ENCODE peak calls at places on chromosomes 4 and X, in nine cellular contexts. W is A549, V is thoracic aorta, D is neural crest cell, M is left lung, Q is HepG2, K is suprapubic skin, S is cardiac fibroblast, E is heart right ventricle. F is an unnamed sample.

GRCh38 chr4:9781343-9782135 is at the start of gene DRD5:
- DNase-seq in Q (no peak), E (no peak), V (no peak), S (no peak), D (peak), K (no peak), M (no peak), W (no peak), F (no peak)

GRCh38 chr4:88706574-88706973 is 8.9 kb upstream of the NAP1L5 start:
- DNase-seq in E (peak), D (no peak), Q (peak), W (peak), K (no peak), V (no peak), M (no peak), S (peak), F (peak)

GRCh38 chr4:108168672-108169562 is at the start of gene LEF1:
- DNase-seq in Q (no peak), M (no peak), S (peak), E (peak), V (no peak), W (no peak), D (peak), K (no peak), F (no peak)

GRCh38 chrX:134735015-134735414 is 76.7 kb upstream of the PLAC1 start:
- DNase-seq in W (no peak), Q (no peak), M (no peak), S (no peak), V (no peak), E (no peak), K (no peak), D (no peak), F (no peak)

GRCh38 chrX:103797691-103798090 is 21.1 kb downstream of the PLP1 start:
- DNase-seq in K (no peak), M (no peak), Q (no peak), W (no peak), E (no peak), D (no peak), V (no peak), S (no peak), F (no peak)

GRCh38 chrX:132266583-132267355 is 47.5 kb upstream of the RAP2C start:
- DNase-seq in M (no peak), S (peak), V (no peak), Q (no peak), D (no peak), K (no peak), E (no peak), W (no peak), F (peak)

GRCh38 chrX:9355739-9356138 is 109.1 kb upstream of the TBL1X start:
- DNase-seq in K (no peak), D (no peak), E (no peak), S (no peak), W (no peak), V (no peak), Q (no peak), M (no peak), F (no peak)

GRCh38 chrX:138492371-138492770 is 219.1 kb downstream of the FGF13 start:
- DNase-seq in Q (no peak), W (no peak), D (no peak), V (no peak), M (no peak), S (no peak), K (no peak), E (no peak), F (no peak)

GRCh38 chrX:37759878-37760418 is 19.9 kb upstream of the CYBB start:
- DNase-seq in Q (no peak), M (no peak), D (no peak), E (no peak), V (no peak), K (no peak), W (no peak), S (no peak), F (no peak)

GRCh38 chr4:1008840-1009646 is 2.4 kb upstream of the FGFRL1 start:
- DNase-seq in D (no peak), K (no peak), W (no peak), S (no peak), M (peak), E (peak), V (no peak), Q (no peak), F (no peak)

GRCh38 chr4:55447826-55448225 is 52.1 kb downstream of the TMEM165 start:
- DNase-seq in K (no peak), M (no peak), V (no peak), W (no peak), D (no peak), E (no peak), S (peak), Q (no peak), F (no peak)

GRCh38 chrX:70924294-70924693 is 6.6 kb downstream of the SLC7A3 start:
- DNase-seq in S (no peak), W (no peak), D (no peak), K (no peak), M (no peak), V (no peak), Q (no peak), E (no peak), F (no peak)

GRCh38 chr4:128308986-128309385 is 21.4 kb upstream of the PGRMC2 start:
- DNase-seq in E (no peak), Q (no peak), M (no peak), K (no peak), D (no peak), W (no peak), V (no peak), S (peak), F (no peak)

GRCh38 chr4:105780176-105780575 is 71.6 kb downstream of the GSTCD start:
- DNase-seq in M (no peak), S (peak), E (no peak), V (no peak), D (no peak), K (no peak), W (no peak), Q (no peak), F (no peak)

GRCh38 chr4:139769355-139769754 is 103.7 kb downstream of the MGST2 start:
- DNase-seq in E (no peak), V (no peak), S (no peak), D (no peak), W (no peak), Q (no peak), M (no peak), K (no peak), F (no peak)

GRCh38 chrX:19746919-19747671 is 140.3 kb downstream of the SH3KBP1 start:
- DNase-seq in Q (peak), K (no peak), E (no peak), S (no peak), M (no peak), D (no peak), V (no peak), W (no peak), F (no peak)

GRCh38 chr4:104726002-104726401 is 231.3 kb upstream of the CXXC4 start:
- DNase-seq in S (no peak), K (no peak), V (no peak), D (no peak), W (no peak), M (no peak), E (no peak), Q (peak), F (no peak)

GRCh38 chrX:107629533-107629909 is 1.2 kb downstream of the PRPS1 start:
- DNase-seq in V (no peak), M (no peak), D (no peak), W (peak), Q (peak), E (no peak), S (peak), K (no peak), F (no peak)

GRCh38 chr4:112523764-112524505 is 8.0 kb upstream of the NEUROG2 start:
- DNase-seq in D (peak), S (peak), K (no peak), E (peak), Q (peak), V (no peak), M (peak), W (peak), F (no peak)

GRCh38 chr4:100547541-100548208 is 29.9 kb upstream of the EMCN start:
- DNase-seq in K (no peak), V (no peak), D (no peak), Q (peak), S (no peak), M (no peak), W (no peak), E (no peak), F (no peak)

GRCh38 chr4:138707746-138708145 is 307.8 kb upstream of the NOCT start:
- DNase-seq in W (no peak), V (no peak), Q (no peak), K (no peak), S (no peak), M (no peak), D (no peak), E (no peak), F (no peak)

GRCh38 chr4:74933562-74934015 is 673 bp downstream of the PARM1 start:
- DNase-seq in M (no peak), K (no peak), V (no peak), Q (no peak), D (no peak), W (no peak), E (peak), S (no peak), F (no peak)

GRCh38 chr4:186957952-186958555 is 234.4 kb upstream of the FAT1 start:
- DNase-seq in K (no peak), E (no peak), M (no peak), W (no peak), Q (no peak), S (no peak), D (no peak), V (no peak), F (no peak)

GRCh38 chrX:147476008-147476407 is 435.7 kb upstream of the FMR1 start:
- DNase-seq in E (no peak), M (no peak), D (peak), Q (peak), S (no peak), W (no peak), V (no peak), K (no peak), F (no peak)

GRCh38 chrX:45811307-45811706 is 610.6 kb upstream of the DIPK2B start:
- DNase-seq in Q (no peak), W (no peak), V (no peak), S (no peak), M (no peak), E (no peak), K (no peak), D (no peak), F (no peak)
- TF ChIP-seq CTCF in Q (no peak), W (no peak), V (no peak), S (no peak), M (no peak), E (no peak), K (no peak), D (no peak), F (no peak)

DNA sequence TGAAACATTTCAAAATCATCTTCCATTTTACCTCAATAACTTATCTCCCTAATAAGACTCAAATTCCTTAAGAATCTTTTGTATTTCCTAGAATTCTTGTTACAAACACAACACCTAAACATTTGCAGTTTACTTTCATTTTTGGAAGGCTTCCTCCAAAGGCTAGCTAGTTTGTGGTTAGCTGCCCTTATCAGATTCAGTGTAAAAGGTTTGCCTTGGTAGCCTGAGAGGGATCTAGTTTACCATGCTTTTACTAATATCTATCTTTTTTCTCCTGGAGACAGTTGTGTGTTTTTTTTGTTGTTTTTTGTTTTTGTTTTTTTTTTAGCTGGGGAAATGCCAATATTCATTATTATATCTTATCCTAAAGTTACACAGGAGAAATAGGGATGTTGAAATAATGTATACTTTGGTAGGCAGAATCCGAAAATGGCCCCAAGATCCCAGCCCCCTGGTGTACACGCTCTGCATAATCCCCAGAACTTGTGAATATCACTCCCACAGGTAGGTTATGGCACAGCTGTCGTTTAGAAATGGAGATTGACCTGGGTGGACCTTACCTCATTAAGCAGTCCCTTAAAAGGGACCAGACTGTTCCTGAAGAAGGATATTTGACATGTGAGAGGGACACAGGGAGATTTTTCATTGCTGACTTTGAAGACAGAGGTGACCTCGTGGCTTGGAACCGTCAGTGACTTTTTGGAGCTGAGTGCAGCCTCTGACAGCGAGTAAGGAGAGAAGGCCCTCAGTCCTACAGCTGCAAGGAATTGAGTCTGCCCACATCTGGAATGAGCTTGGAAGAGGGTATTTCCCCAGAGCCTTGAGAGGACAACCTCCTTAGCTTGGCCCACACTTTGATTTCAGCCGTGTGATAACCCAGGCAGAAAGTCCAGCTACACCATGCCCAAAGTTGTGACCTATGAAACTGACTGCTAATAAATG is 33.4 kb downstream of the SEPTIN11 start:
- DNase-seq in M (no peak), K (no peak), S (peak), V (no peak), W (peak), Q (peak), D (no peak), E (no peak), F (no peak)
- TF ChIP-seq CTCF in M (no peak), K (no peak), S (peak), V (no peak), W (no peak), Q (no peak), D (peak), E (no peak), F (peak)

GRCh38 chr4:101597204-101597603 is 193.3 kb upstream of the BANK1 start:
- DNase-seq in D (no peak), E (no peak), W (no peak), M (no peak), K (no peak), S (peak), Q (no peak), V (no peak), F (no peak)

GRCh38 chr4:101594588-101594987 is 195.9 kb upstream of the BANK1 start:
- DNase-seq in D (no peak), V (no peak), Q (no peak), W (no peak), K (no peak), M (no peak), S (no peak), E (no peak), F (no peak)

GRCh38 chr4:101599620-101600019 is 190.9 kb upstream of the BANK1 start:
- DNase-seq in Q (no peak), K (no peak), S (peak), W (no peak), V (no peak), M (no peak), E (no peak), D (no peak), F (no peak)

GRCh38 chr4:101596786-101597185 is 193.7 kb upstream of the BANK1 start:
- DNase-seq in S (no peak), W (no peak), Q (no peak), D (no peak), E (no peak), M (no peak), V (no peak), K (no peak), F (no peak)

DNA sequence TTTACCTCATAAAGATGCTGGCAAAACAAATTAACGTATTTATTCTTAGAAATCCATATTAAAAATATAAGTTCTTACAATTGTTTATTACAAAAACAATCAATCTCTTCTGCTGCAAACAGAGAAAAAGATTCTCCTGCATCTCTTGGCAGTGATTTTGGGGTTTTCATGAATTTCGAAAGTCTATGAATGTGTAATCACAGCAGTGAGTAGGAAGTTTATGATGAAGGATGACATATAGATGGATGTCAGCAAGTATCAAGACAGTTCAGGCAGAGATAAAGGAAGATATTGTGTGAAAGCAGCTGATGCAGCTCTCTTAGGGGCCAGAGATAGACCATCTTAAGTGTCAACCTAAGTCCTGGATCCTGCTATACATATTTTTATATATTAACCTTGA is 196.9 kb upstream of the BANK1 start:
- DNase-seq in K (no peak), W (no peak), D (no peak), E (no peak), S (no peak), V (no peak), M (no peak), Q (no peak), F (no peak)
- TF ChIP-seq CTCF in K (no peak), W (no peak), D (no peak), E (no peak), S (no peak), V (no peak), M (no peak), Q (no peak), F (no peak)

DNA sequence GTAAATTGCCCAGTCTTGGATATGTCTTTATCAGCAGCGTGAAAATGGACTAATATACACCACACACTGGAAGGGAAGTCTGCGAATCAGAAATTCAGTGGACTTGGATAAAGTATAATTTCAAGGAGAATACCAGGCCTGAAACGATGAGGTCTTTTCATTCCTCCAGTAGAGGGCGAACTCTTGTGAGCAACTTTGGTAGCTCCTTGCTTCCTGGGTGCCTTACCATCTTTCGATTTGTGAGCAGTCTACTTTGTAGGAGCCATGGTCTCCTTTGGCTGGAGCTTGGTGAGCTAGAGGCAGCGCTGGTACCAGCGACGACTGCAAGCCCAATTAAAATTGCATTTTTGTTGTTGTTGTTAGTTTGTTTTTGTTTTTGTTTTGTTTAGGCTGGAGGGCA is 791.9 kb downstream of the FAT4 start:
- DNase-seq in E (no peak), D (no peak), K (no peak), M (no peak), S (no peak), Q (peak), W (no peak), V (no peak), F (no peak)
- TF ChIP-seq CTCF in E (no peak), D (peak), K (no peak), M (no peak), S (no peak), Q (no peak), W (no peak), V (no peak), F (peak)

GRCh38 chrX:48540015-48540350 is 469 bp downstream of the TBC1D25 start:
- DNase-seq in D (no peak), M (peak), E (peak), K (no peak), V (no peak), S (peak), Q (peak), W (peak), F (no peak)
- TF ChIP-seq CTCF in D (no peak), M (no peak), E (no peak), K (no peak), V (no peak), S (no peak), Q (no peak), W (no peak), F (no peak)

GRCh38 chr4:135319685-135320084 is 1118.1 kb upstream of the PABPC4L start:
- DNase-seq in W (no peak), D (no peak), M (no peak), Q (peak), E (no peak), K (no peak), S (no peak), V (no peak), F (no peak)
- TF ChIP-seq CTCF in W (no peak), D (no peak), M (no peak), Q (peak), E (no peak), K (no peak), S (no peak), V (no peak), F (no peak)

GRCh38 chr4:66691101-66691500 is 854.2 kb downstream of the CENPC start:
- DNase-seq in Q (no peak), D (no peak), W (no peak), V (no peak), M (no peak), S (no peak), K (no peak), E (no peak), F (no peak)
- TF ChIP-seq CTCF in Q (no peak), D (no peak), W (no peak), V (no peak), M (no peak), S (no peak), K (no peak), E (no peak), F (no peak)

GRCh38 chrX:2596050-2596449 is 95.0 kb upstream of the CD99 start:
- DNase-seq in D (no peak), S (no peak), K (no peak), V (no peak), E (no peak), M (no peak), W (no peak), Q (no peak), F (no peak)

GRCh38 chrX:2589186-2590020 is 88.6 kb upstream of the DHRSX start:
- DNase-seq in M (no peak), S (no peak), D (no peak), K (no peak), E (no peak), Q (no peak), V (no peak), W (no peak), F (no peak)

GRCh38 chrX:2594491-2594890 is 93.7 kb upstream of the DHRSX start:
- DNase-seq in M (no peak), V (no peak), W (no peak), K (no peak), Q (no peak), E (no peak), S (no peak), D (no peak), F (no peak)

GRCh38 chrX:2595258-2595657 is 94.5 kb upstream of the DHRSX start:
- DNase-seq in M (no peak), W (no peak), V (no peak), K (no peak), E (no peak), Q (no peak), S (peak), D (no peak), F (peak)

DNA sequence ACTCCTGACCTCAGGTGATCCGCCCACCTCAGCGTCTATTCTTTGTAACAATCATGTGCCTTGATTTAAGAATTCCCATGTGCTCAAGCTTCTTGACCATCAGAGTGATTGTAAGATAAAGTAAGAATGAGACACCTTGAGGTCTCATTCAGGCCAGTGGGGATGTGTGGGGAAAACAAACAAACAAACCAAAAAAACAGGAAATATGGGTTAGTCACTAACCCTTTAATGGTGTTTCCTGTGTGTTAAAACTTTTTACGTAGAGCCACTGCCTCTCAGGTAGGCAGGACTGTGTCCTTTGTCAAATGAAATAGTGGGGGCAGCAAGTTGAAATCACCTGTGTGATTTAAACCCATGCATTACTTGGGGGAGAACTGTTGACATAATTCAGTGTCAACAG is 91.5 kb upstream of the DHRSX start:
- DNase-seq in K (no peak), D (no peak), S (no peak), V (no peak), M (no peak), E (no peak), W (no peak), Q (no peak), F (no peak)
- TF ChIP-seq CTCF in K (no peak), D (no peak), S (no peak), V (no peak), M (no peak), E (no peak), W (no peak), Q (no peak), F (no peak)